ENCODE peak calls at places on chromosome 9, in five cellular contexts. P is mesenchymal stem cell, J is IMR-90, R is GM23248, O is kidney. B is an unnamed sample.

GRCh38 chr9:137986268-137987099 is 108.9 kb downstream of the CACNA1B start:
- DNase-seq in P (no peak), J (no peak), R (no peak), O (no peak), B (no peak)

GRCh38 chr9:10104796-10105195 is 508.0 kb downstream of the PTPRD start:
- DNase-seq in P (no peak), J (no peak), R (no peak), O (no peak), B (no peak)

GRCh38 chr9:120904061-120904998 is 22.3 kb downstream of the TRAF1 start:
- DNase-seq in P (no peak), J (no peak), R (no peak), O (no peak), B (no peak)

GRCh38 chr9:128587453-128587852 is 35.1 kb downstream of the SPTAN1 start:
- DNase-seq in P (no peak), J (no peak), R (no peak), O (no peak), B (no peak)

GRCh38 chr9:98190757-98191105 is 1.7 kb downstream of the CORO2A start:
- DNase-seq in P (no peak), J (no peak), R (no peak), O (no peak), B (no peak)

GRCh38 chr9:21160178-21160577 is 6.3 kb downstream of the IFNA21 start:
- DNase-seq in P (peak), J (no peak), R (no peak), O (no peak), B (peak)

GRCh38 chr9:115517335-115518075 is 399.5 kb upstream of the TNC start:
- DNase-seq in P (peak), J (peak), R (peak), O (no peak), B (peak)

GRCh38 chr9:4666042-4666699 is at the start of gene SPATA6L:
- DNase-seq in P (peak), J (peak), R (peak), O (peak), B (peak)

GRCh38 chr9:32550046-32550608 is 2.0 kb upstream of the SMIM27 start:
- DNase-seq in P (peak), J (peak), R (peak), O (no peak), B (peak)

GRCh38 chr9:33884856-33885701 is 68.1 kb downstream of the UBE2R2 start:
- DNase-seq in P (peak), J (peak), R (peak), O (no peak), B (peak)

GRCh38 chr9:107708786-107709185 is 219.2 kb upstream of the KLF4 start:
- DNase-seq in P (no peak), J (no peak), R (no peak), O (no peak), B (no peak)

GRCh38 chr9:75658301-75658919 is 232.1 kb upstream of the PCSK5 start:
- DNase-seq in P (peak), J (peak), R (no peak), O (no peak), B (peak)

GRCh38 chr9:123318961-123319421 is 37.0 kb upstream of the CRB2 start:
- DNase-seq in P (no peak), J (no peak), R (no peak), O (peak), B (no peak)

GRCh38 chr9:82601272-82601835 is 461.6 kb downstream of the RASEF start:
- DNase-seq in P (peak), J (peak), R (peak), O (no peak), B (peak)

GRCh38 chr9:2179557-2179956 is 164.4 kb downstream of the SMARCA2 start:
- DNase-seq in P (no peak), J (no peak), R (no peak), O (no peak), B (no peak)

GRCh38 chr9:102069969-102070368 is 331.5 kb upstream of the GRIN3A start:
- DNase-seq in P (no peak), J (no peak), R (no peak), O (no peak), B (peak)

GRCh38 chr9:117325789-117326185 is 89.1 kb downstream of the ASTN2 start:
- DNase-seq in P (no peak), J (no peak), R (no peak), O (no peak), B (no peak)

GRCh38 chr9:35396560-35397215 is 93.2 kb upstream of the RUSC2 start:
- DNase-seq in P (no peak), J (no peak), R (no peak), O (no peak), B (no peak)

GRCh38 chr9:14752271-14752670 is 29.7 kb upstream of the CER1 start:
- DNase-seq in P (no peak), J (no peak), R (no peak), O (no peak), B (no peak)

GRCh38 chr9:120505186-120505585 is 74.8 kb downstream of the CDK5RAP2 start:
- DNase-seq in P (no peak), J (no peak), R (peak), O (no peak), B (no peak)

GRCh38 chr9:14788846-14789245 is 66.3 kb upstream of the CER1 start:
- DNase-seq in P (no peak), J (no peak), R (no peak), O (no peak), B (no peak)

GRCh38 chr9:94870793-94871558 is 144.5 kb downstream of the AOPEP start:
- DNase-seq in P (peak), J (no peak), R (peak), O (no peak), B (peak)

GRCh38 chr9:34419716-34420504 is 38.5 kb downstream of the FAM219A start:
- DNase-seq in P (no peak), J (no peak), R (no peak), O (no peak), B (no peak)

GRCh38 chr9:131382850-131383729 is 10.8 kb upstream of the PRRC2B start:
- DNase-seq in P (peak), J (peak), R (peak), O (no peak), B (peak)

GRCh38 chr9:114180701-114181582 is 25.6 kb downstream of the COL27A1 start:
- DNase-seq in P (peak), J (peak), R (no peak), O (peak), B (peak)
- H3K9ac ChIP-seq in P (no peak), J (peak), R (no peak), O (no peak), B (no peak)

DNA sequence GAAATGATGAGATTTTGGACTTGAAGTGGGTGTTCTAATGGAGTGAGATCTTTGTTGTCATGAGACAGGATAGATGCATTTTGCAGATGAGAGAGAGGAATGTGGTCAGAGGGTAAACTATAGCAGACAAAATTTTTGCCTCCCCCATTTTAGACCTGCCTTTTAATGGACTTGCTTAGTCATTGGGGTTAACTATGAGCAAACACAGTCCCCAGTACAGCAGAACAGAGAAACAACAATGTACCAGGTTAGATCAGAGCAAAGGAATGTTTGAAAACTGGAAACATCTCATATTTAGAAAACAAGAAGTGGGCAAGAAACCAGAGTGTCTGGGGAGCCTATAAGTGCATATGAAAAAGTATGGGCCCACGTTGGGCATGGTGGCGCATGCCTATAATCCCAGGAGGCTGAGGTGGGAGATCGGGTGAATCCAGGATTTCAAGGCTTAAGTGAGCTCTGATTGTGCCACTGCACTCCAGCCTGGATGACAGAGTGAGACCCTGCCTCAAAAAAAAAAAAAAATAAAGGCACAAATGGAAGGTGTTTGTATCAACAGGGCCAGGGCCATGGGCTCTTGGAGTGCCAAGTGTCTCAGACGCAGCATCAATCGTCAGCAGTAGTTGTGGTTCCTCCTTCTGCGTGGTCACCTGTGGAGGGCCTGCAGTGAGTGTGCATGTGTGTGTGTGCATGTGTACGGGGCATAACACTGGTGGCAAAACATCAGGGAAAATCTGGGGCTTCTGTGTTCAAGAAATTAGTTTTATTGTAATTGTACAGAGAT is 214.4 kb upstream of the S1PR3 start:
- DNase-seq in P (peak), J (peak), R (peak), O (no peak), B (peak)
- H3K27ac ChIP-seq in P (peak), J (peak), R (peak), O (no peak), B (peak)

GRCh38 chr9:6565312-6565711 is 80.2 kb downstream of the GLDC start:
- DNase-seq in P (no peak), J (no peak), R (peak), O (no peak), B (no peak)

GRCh38 chr9:6567140-6567591 is 78.4 kb downstream of the GLDC start:
- DNase-seq in P (peak), J (peak), R (peak), O (no peak), B (peak)

GRCh38 chr9:6564868-6565267 is 80.7 kb downstream of the GLDC start:
- DNase-seq in P (no peak), J (no peak), R (peak), O (no peak), B (no peak)

GRCh38 chr9:6564370-6564769 is 81.2 kb downstream of the GLDC start:
- DNase-seq in P (no peak), J (no peak), R (peak), O (no peak), B (peak)

DNA sequence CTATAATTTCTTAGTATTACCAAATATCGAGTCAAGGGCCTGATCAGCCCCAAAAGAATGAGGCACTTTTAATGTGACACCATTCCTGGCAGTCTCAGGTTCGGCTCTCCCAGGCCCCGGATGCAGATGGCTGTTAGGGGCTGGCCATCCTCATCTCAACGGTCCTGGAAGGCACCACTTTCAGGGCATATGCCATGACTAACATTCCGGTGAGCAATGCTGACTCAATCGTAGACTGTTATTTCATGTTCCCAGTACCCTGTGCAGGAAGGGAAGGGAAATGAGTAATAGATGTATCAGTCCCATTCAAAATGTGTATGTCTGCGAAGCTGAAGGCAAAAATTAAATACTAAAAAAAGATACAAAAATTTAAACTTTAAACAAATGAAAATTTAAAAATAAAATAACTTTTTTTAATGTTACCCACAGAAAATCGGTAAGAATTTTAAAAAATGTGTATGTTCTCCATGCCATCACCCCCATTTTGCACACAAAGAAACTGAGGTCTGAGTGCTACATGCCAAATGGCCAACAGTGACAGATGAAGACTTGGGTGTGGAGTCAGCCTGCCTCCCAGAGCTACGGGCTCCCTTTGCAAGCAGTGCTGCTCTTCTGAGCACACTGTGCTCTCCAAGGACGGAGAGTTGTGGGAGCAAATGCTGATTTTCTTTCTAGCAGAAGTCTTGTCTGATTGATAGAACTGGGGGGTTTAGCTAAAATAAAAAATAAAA is 79.0 kb downstream of the GLDC start:
- DNase-seq in P (peak), J (peak), R (peak), O (no peak), B (peak)
- H3K9ac ChIP-seq in P (peak), J (peak), R (peak), O (no peak), B (peak)

GRCh38 chr9:108816037-108816436 is 39.7 kb downstream of the ACTL7B start:
- DNase-seq in P (no peak), J (no peak), R (no peak), O (no peak), B (no peak)
- H3K27ac ChIP-seq in P (no peak), J (no peak), R (no peak), O (no peak), B (no peak)

DNA sequence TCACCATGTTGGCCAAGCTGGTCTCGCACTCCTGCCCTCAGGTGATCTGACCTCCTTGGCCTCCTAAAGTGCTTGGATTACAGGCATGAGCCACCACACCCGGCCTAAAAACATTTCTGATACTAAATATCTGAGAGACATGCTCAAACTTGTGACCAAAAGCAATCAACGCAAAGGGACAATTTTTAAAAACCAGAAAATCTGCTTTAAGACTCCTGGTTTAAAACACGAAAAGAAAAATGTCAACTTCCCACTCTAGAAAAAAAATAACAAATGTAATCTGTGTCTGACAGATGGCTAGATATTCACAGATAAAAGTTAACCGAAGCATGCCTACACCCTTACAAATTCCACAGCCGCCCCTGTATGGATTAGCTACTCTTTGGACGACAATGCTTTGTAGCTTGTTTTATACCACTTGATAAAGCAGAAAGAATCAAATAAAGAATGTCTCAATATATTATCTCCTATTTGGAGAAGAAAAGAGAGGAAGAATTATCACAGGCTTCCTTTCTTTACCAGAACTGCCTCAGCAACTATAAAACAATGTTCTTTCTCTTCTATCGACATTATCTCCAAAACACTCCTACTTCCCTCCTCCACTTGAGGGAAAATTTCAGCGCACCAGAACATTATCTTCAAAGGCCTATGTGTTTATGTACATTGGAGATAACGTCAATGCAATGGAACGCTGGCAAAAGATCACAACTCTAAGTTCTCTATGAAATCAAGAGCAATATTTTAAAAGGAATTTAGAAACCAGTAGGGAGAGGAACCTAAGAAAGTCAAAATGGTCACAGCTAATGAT is 26.3 kb downstream of the CEMIP2 start:
- DNase-seq in P (peak), J (peak), R (no peak), O (no peak), B (peak)
- H3K9ac ChIP-seq in P (no peak), J (no peak), R (no peak), O (no peak), B (no peak)

DNA sequence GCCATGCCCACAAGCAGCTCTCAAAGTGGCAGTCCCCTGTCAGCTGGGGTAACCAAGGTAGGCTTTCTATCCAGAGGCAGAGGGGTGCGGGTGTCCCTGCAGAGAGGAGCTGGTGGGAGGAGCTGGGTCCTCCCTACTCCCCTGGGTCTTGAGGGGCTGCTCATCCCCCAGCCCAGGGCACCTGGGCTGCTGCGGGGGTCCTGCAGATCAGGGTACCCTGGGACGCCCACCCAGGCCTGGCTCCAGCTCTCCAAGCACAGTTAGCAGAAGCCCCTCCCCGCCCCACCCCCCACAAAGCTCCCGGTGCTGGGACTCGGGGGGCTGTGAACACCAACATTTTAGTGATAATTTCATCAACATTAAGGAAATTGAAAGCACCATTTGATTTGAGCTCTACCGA is 29.8 kb downstream of the VAV2 start:
- DNase-seq in P (no peak), J (no peak), R (no peak), O (peak), B (no peak)
- H3K27ac ChIP-seq in P (no peak), J (no peak), R (no peak), O (no peak), B (no peak)

GRCh38 chr9:126375386-126375785 is 48.8 kb downstream of the MVB12B start:
- DNase-seq in P (peak), J (peak), R (peak), O (no peak), B (peak)

GRCh38 chr9:126373241-126373640 is 46.6 kb downstream of the MVB12B start:
- DNase-seq in P (no peak), J (peak), R (peak), O (no peak), B (peak)

GRCh38 chr9:126371007-126371870 is 44.6 kb downstream of the MVB12B start:
- DNase-seq in P (no peak), J (no peak), R (no peak), O (no peak), B (no peak)

GRCh38 chr9:126374366-126374781 is 47.7 kb downstream of the MVB12B start:
- DNase-seq in P (no peak), J (no peak), R (no peak), O (no peak), B (no peak)

GRCh38 chr9:126372716-126373115 is 46.1 kb downstream of the MVB12B start:
- DNase-seq in P (no peak), J (no peak), R (no peak), O (no peak), B (no peak)
- H3K9ac ChIP-seq in P (no peak), J (no peak), R (no peak), O (no peak), B (peak)

GRCh38 chr9:79900754-79901153 is 329.0 kb downstream of the TLE4 start:
- DNase-seq in P (no peak), J (no peak), R (no peak), O (no peak), B (no peak)
- H3K27ac ChIP-seq in P (no peak), J (no peak), R (no peak), O (no peak), B (no peak)

GRCh38 chr9:27950382-27950781 is 377.1 kb upstream of the C9orf72 start:
- DNase-seq in P (no peak), J (no peak), R (no peak), O (no peak), B (no peak)

GRCh38 chr9:27943544-27943943 is 370.3 kb upstream of the C9orf72 start:
- DNase-seq in P (no peak), J (no peak), R (no peak), O (no peak), B (no peak)

GRCh38 chr9:27940535-27940934 is 367.3 kb upstream of the C9orf72 start:
- DNase-seq in P (no peak), J (no peak), R (no peak), O (no peak), B (no peak)

GRCh38 chr9:27945386-27945785 is 372.1 kb upstream of the C9orf72 start:
- DNase-seq in P (peak), J (no peak), R (peak), O (no peak), B (peak)
- H3K9ac ChIP-seq in P (no peak), J (no peak), R (no peak), O (no peak), B (no peak)